ENCODE peak calls at places on chromosome 5, in nine cellular contexts. U is upper lobe of right lung, J is hepatocyte, B is PC-3, Z is lung, H is tibial nerve, S is sigmoid colon, W is stomach, V is prostate gland. Q is an unnamed sample. For H3K4me1, the result is how much of the 10 kb centered on the place peaks cover.

GRCh38 chr5:108940500-108940899 is 192.8 kb downstream of the FER start:
- DNase-seq in B (no peak), U (no peak), H (no peak), S (no peak), V (no peak), Z (no peak), W (no peak), J (no peak), Q (no peak)

GRCh38 chr5:113612060-113612496 is 98.6 kb downstream of the YTHDC2 start:
- DNase-seq in Z (no peak), J (peak), W (no peak), V (no peak), S (no peak), H (no peak), U (no peak), B (peak), Q (peak)

GRCh38 chr5:39520232-39520572 is 95.4 kb upstream of the DAB2 start:
- DNase-seq in W (no peak), V (no peak), B (peak), J (peak), U (no peak), S (no peak), H (no peak), Z (no peak), Q (no peak)

GRCh38 chr5:68378204-68378830 is 162.8 kb downstream of the PIK3R1 start:
- DNase-seq in H (no peak), Z (no peak), W (no peak), B (no peak), U (no peak), V (no peak), J (no peak), S (no peak), Q (no peak)

GRCh38 chr5:89128097-89128496 is 245.1 kb upstream of the MEF2C start:
- DNase-seq in B (peak), J (no peak), Z (no peak), S (no peak), W (no peak), H (no peak), U (no peak), V (no peak), Q (no peak)

GRCh38 chr5:138033275-138033808 is 463 bp upstream of the FAM13B start:
- DNase-seq in V (peak), S (no peak), H (no peak), Z (no peak), U (no peak), J (no peak), W (no peak), B (no peak), Q (no peak)

GRCh38 chr5:170338933-170339779 is 41.6 kb upstream of the LCP2 start:
- DNase-seq in B (no peak), S (peak), U (no peak), J (no peak), V (no peak), Z (no peak), W (peak), H (no peak), Q (no peak)

GRCh38 chr5:115415143-115415491 is 118.7 kb upstream of the CCDC112 start:
- DNase-seq in J (peak), U (peak), W (peak), V (no peak), B (peak), H (no peak), S (no peak), Z (peak), Q (no peak)

GRCh38 chr5:80238778-80239679 is 16.8 kb downstream of the SERINC5 start:
- DNase-seq in U (no peak), H (peak), W (peak), Z (peak), J (no peak), S (peak), B (no peak), V (no peak), Q (no peak)

GRCh38 chr5:178182158-178182876 is 4.9 kb downstream of the GMCL2 start:
- DNase-seq in Z (no peak), J (no peak), S (no peak), B (peak), W (no peak), H (no peak), V (no peak), U (no peak), Q (no peak)

GRCh38 chr5:935510-936084 is 42.9 kb downstream of the TRIP13 start:
- DNase-seq in W (no peak), J (no peak), V (no peak), U (no peak), B (no peak), S (peak), H (no peak), Z (no peak), Q (no peak)

GRCh38 chr5:21663082-21663481 is 1190.1 kb downstream of the CDH12 start:
- DNase-seq in W (no peak), S (no peak), B (no peak), U (no peak), Z (no peak), V (no peak), H (no peak), J (no peak), Q (no peak)

GRCh38 chr5:149799119-149799623 is 69.1 kb downstream of the PPARGC1B start:
- DNase-seq in B (peak), H (no peak), Z (no peak), W (peak), J (peak), S (peak), V (no peak), U (no peak), Q (peak)

GRCh38 chr5:43245724-43246385 is 53.8 kb downstream of the NIM1K start:
- DNase-seq in Z (no peak), S (no peak), V (no peak), U (no peak), J (no peak), B (no peak), W (no peak), H (no peak), Q (no peak)

GRCh38 chr5:30194595-30194994 is 998.9 kb upstream of the CDH6 start:
- DNase-seq in J (no peak), B (no peak), H (no peak), U (no peak), W (no peak), Z (no peak), S (no peak), V (no peak), Q (no peak)

GRCh38 chr5:74212336-74212735 is 428.2 kb downstream of the ENC1 start:
- DNase-seq in H (no peak), W (no peak), B (peak), U (no peak), S (no peak), Z (no peak), J (no peak), V (no peak), Q (no peak)

GRCh38 chr5:45796959-45797553 is 100.9 kb upstream of the HCN1 start:
- DNase-seq in W (no peak), J (no peak), Z (no peak), V (no peak), S (no peak), B (peak), U (no peak), H (no peak), Q (no peak)

GRCh38 chr5:149145138-149145537 is 3.8 kb downstream of the ABLIM3 start:
- DNase-seq in B (no peak), H (no peak), S (no peak), J (no peak), U (no peak), Z (no peak), V (no peak), W (no peak), Q (no peak)

GRCh38 chr5:91556-92263 is at the start of gene PLEKHG4B:
- DNase-seq in S (no peak), Z (no peak), J (peak), B (no peak), W (no peak), H (no peak), U (no peak), V (peak), Q (no peak)

GRCh38 chr5:32076699-32077695 is 97.1 kb downstream of the GOLPH3 start:
- DNase-seq in H (peak), S (no peak), Z (no peak), W (peak), B (peak), U (no peak), J (peak), V (peak), Q (peak)

GRCh38 chr5:147509041-147509709 is 693 bp downstream of the DPYSL3 start:
- DNase-seq in V (no peak), B (peak), H (no peak), W (no peak), U (peak), J (peak), S (peak), Z (no peak), Q (peak)

GRCh38 chr5:66840527-66841013 is 244.4 kb downstream of the MAST4 start:
- DNase-seq in H (no peak), S (no peak), V (no peak), U (no peak), Z (no peak), J (no peak), W (no peak), B (peak), Q (no peak)

GRCh38 chr5:181189962-181190710 is 14.9 kb downstream of the TRIM7 start:
- DNase-seq in J (peak), B (no peak), H (no peak), S (peak), V (no peak), U (peak), Z (no peak), W (peak), Q (no peak)

GRCh38 chr5:126871441-126871840 is 94.5 kb downstream of the LMNB1 start:
- DNase-seq in V (no peak), W (no peak), U (no peak), Z (no peak), J (no peak), S (no peak), B (no peak), H (no peak), Q (no peak)

GRCh38 chr5:17492770-17493169 is 5.3 kb upstream of the TAF11L2 start:
- DNase-seq in H (no peak), V (no peak), B (no peak), J (no peak), W (no peak), S (no peak), Z (no peak), U (no peak), Q (no peak)

DNA sequence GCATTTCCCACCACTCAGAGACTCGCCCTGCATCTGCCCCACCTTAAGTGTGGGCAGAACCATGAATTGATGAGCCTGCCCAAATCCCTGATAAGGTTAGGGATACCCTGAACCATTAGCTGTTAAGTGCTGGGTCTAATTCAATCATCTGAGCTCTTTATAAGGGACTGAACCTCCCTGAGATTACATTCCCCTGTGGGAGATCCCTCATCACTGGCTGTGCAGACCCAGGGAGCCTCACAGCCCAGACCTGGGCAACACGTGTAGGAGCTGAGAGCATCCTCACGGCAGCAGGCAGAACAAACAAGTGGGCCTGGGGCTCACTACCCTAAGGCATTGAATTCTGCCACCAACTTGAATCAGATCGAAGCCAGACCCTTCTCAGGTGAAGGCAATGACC is 585 bp upstream of the TAF11L2 start:
- DNase-seq in S (no peak), B (no peak), J (no peak), U (no peak), Z (no peak), H (no peak), V (no peak), W (no peak), Q (no peak)
- H3K27ac ChIP-seq in S (no peak), B (no peak), J (no peak), U (no peak), Z (no peak), H (no peak), V (no peak), W (no peak), Q (no peak)

GRCh38 chr5:36125868-36126267 is 25.8 kb downstream of the LMBRD2 start:
- DNase-seq in S (no peak), Z (no peak), J (no peak), B (no peak), W (no peak), H (no peak), U (no peak), V (no peak), Q (no peak)

DNA sequence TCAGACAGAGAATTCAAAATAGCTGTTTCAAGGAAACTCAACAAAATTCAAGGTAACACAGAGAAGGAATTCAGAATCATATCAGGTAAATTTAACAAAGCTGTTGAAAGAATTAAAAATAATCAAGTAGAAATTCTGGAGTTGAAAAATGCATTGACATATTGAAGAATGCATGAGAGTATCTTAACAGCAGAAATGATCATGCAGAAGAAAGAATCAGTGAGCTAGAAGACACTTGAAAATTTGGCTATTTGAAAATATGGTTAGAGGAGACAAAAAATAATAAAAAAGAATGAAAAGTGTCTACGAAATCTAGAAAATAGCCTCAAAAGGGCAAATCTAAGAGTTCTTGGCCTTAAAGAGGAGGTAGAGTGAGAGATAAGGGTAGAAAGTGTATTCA is 22.9 kb downstream of the LMBRD2 start:
- DNase-seq in Z (no peak), V (no peak), S (no peak), H (no peak), J (no peak), B (no peak), W (no peak), U (no peak), Q (no peak)
- TF ChIP-seq CTCF in Z (no peak), V (no peak), S (no peak), H (no peak), J (no peak), B (no peak), W (no peak), U (no peak), Q (no peak)

GRCh38 chr5:157714480-157714879 is 16.7 kb upstream of the THG1L start:
- DNase-seq in H (no peak), W (no peak), S (no peak), U (no peak), V (no peak), J (no peak), Z (no peak), B (peak), Q (no peak)
- H3K4me1 ChIP-seq in H (under half), W (under half), S (under half), U (under half), V (under half), J (under half), Z (under half), B (under half), Q (under half)

DNA sequence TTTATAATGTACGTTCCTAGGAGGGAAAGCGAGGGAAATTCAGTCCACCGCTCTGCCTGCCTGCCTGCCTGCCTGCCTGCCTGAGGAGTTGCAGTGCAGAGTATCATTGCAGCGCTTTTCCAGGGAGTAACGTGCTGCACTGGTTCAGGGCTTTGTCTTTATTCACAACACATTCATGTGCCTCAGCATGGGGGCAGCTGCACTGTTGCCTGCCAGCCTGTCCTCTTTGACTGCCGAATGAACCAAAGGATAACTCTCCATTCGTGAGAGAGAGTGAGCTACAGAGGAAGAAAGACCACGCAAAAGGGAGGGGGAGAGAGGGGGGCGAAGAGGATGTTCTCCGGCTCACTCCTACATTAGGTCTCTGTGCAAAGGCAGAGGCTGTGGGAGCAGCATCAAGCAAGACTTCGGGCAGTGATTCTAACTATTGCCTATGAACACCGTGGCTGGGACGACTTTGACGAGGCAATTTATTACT is 791.2 kb downstream of the MAT2B start:
- DNase-seq in V (no peak), B (no peak), H (no peak), Z (no peak), W (no peak), S (no peak), J (peak), U (no peak), Q (no peak)
- H3K27ac ChIP-seq in V (no peak), B (no peak), H (no peak), Z (no peak), W (no peak), S (no peak), J (no peak), U (no peak), Q (no peak)

GRCh38 chr5:119582987-119583386 is 46.4 kb upstream of the FAM170A start:
- DNase-seq in H (no peak), W (no peak), U (no peak), Z (no peak), S (no peak), V (no peak), B (no peak), J (no peak), Q (no peak)
- TF ChIP-seq CTCF in H (no peak), W (no peak), U (no peak), Z (no peak), S (no peak), V (no peak), B (peak), J (no peak), Q (no peak)

GRCh38 chr5:179274321-179275315 is 70.6 kb downstream of the ADAMTS2 start:
- DNase-seq in V (no peak), B (no peak), S (peak), Z (no peak), U (peak), J (no peak), W (no peak), H (no peak), Q (no peak)
- H3K4me1 ChIP-seq in V (under half), B (under half), S (under half), Z (under half), U (under half), J (under half), W (under half), H (half or more), Q (under half)

GRCh38 chr5:156913719-156914370 is 49.2 kb downstream of the TIMD4 start:
- DNase-seq in Z (no peak), J (no peak), V (no peak), S (no peak), U (no peak), H (no peak), B (no peak), W (no peak), Q (no peak)
- H3K27ac ChIP-seq in Z (no peak), J (no peak), V (no peak), S (no peak), U (peak), H (no peak), B (no peak), W (peak), Q (no peak)

GRCh38 chr5:59380350-59380951 is 513.1 kb downstream of the PDE4D start:
- DNase-seq in W (no peak), U (no peak), V (peak), J (peak), B (peak), H (no peak), Z (peak), S (no peak), Q (peak)
- TF ChIP-seq CTCF in W (peak), U (peak), V (peak), J (peak), B (peak), H (peak), Z (no peak), S (peak), Q (peak)

GRCh38 chr5:61623401-61624069 is 291.5 kb downstream of the ZSWIM6 start:
- DNase-seq in B (no peak), J (no peak), H (no peak), W (no peak), U (no peak), Z (no peak), V (no peak), S (no peak), Q (no peak)

GRCh38 chr5:61626639-61627282 is 294.7 kb downstream of the ZSWIM6 start:
- DNase-seq in Z (no peak), S (no peak), W (no peak), J (no peak), H (no peak), U (no peak), V (no peak), B (no peak), Q (no peak)

GRCh38 chr5:61625682-61626620 is 293.9 kb downstream of the ZSWIM6 start:
- DNase-seq in Z (peak), V (peak), U (peak), S (peak), W (peak), B (no peak), H (peak), J (peak), Q (no peak)

GRCh38 chr5:61624966-61625681 is 293.1 kb downstream of the ZSWIM6 start:
- DNase-seq in J (no peak), S (no peak), W (no peak), U (no peak), Z (no peak), V (no peak), H (no peak), B (no peak), Q (no peak)

DNA sequence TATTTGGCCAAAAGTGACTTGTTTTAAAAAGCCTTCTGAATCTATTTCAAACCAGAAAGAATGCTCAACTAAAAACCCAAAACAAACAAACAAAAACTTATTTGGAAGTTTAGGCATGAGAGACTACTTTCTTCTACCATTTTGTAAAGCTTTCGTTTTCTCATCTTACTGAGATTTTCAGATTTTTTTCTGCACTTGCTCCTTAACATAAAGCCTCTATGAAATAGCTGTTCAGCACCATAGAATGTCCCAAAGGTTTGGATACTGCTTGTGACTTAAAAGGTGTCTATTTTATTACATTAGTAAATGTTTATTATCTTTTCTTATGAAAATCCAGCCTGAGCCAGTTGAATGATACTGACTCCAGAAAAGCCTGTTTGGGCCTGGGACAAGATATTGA is 292.5 kb downstream of the ZSWIM6 start:
- DNase-seq in S (no peak), U (no peak), H (no peak), V (no peak), B (no peak), J (no peak), Z (no peak), W (no peak), Q (no peak)
- H3K4me1 ChIP-seq in S (under half), U (under half), H (half or more), V (under half), B (under half), J (under half), Z (under half), W (under half), Q (under half)